ENCODE peak calls at places on chromosomes 12 and 14, in eight cellular contexts. C, T, Q, I, U, L, F and M are unnamed samples.

GRCh38 chr12:118187746-118188390 is 51.9 kb downstream of the PEBP1 start:
- DNase-seq in T (no peak), F (no peak), U (no peak), C (no peak), I (no peak), Q (no peak), L (no peak), M (no peak)

GRCh38 chr14:82011460-82011859 is 477.8 kb upstream of the SEL1L start:
- DNase-seq in F (no peak), T (no peak), Q (no peak), I (no peak), U (no peak), L (no peak), C (no peak), M (no peak)

GRCh38 chr12:131380961-131381705 is 329.8 kb upstream of the SFSWAP start:
- DNase-seq in C (no peak), Q (no peak), T (no peak), I (peak; percentile 27), L (no peak), F (no peak), U (no peak), M (no peak)

GRCh38 chr14:95784137-95784536 is 70.2 kb upstream of the TCL1A start:
- DNase-seq in U (peak; percentile 40), I (peak; percentile 23), Q (no peak), L (no peak), C (no peak), F (peak; percentile 9), T (no peak), M (no peak)

GRCh38 chr14:37709419-37710195 is 114.2 kb downstream of the TTC6 start:
- DNase-seq in U (peak; percentile 69), F (no peak), T (no peak), C (no peak), I (no peak), Q (no peak), L (no peak), M (no peak)

GRCh38 chr14:26389646-26390508 is 208.0 kb downstream of the NOVA1 start:
- DNase-seq in T (no peak), C (no peak), L (no peak), F (no peak), Q (no peak), I (no peak), U (peak; percentile 7), M (no peak)

GRCh38 chr14:95770777-95771176 is 56.9 kb upstream of the TCL1A start:
- DNase-seq in L (no peak), T (no peak), U (no peak), F (no peak), I (no peak), C (no peak), Q (no peak), M (no peak)

GRCh38 chr14:91509083-91509877 is 830 bp downstream of the PPP4R3A start:
- DNase-seq in U (peak; percentile 8), T (peak; percentile 77), C (no peak), F (no peak), L (peak; percentile 40), Q (peak; percentile 61), I (peak; percentile 49), M (peak; percentile 37)

GRCh38 chr12:94649349-94650142 is 811 bp downstream of the TMCC3 start:
- DNase-seq in I (peak; percentile 72), Q (peak; percentile 60), L (peak; percentile 14), F (peak; percentile 7), U (peak; percentile 55), C (no peak), T (peak; percentile 78), M (peak; percentile 55)

GRCh38 chr14:104782086-104782822 is 13.3 kb downstream of the AKT1 start:
- DNase-seq in Q (no peak), U (no peak), L (no peak), I (no peak), T (no peak), C (no peak), F (no peak), M (no peak)

GRCh38 chr14:70045296-70045695 is 143.5 kb downstream of the SLC8A3 start:
- DNase-seq in Q (no peak), C (no peak), L (no peak), U (no peak), I (no peak), F (no peak), T (no peak), M (no peak)

GRCh38 chr14:26328766-26329165 is 269.1 kb downstream of the NOVA1 start:
- DNase-seq in U (no peak), I (no peak), L (no peak), Q (no peak), C (no peak), T (no peak), F (no peak), M (no peak)

GRCh38 chr14:100603341-100604125 is 16.3 kb upstream of the BEGAIN start:
- DNase-seq in T (no peak), U (no peak), I (no peak), Q (no peak), C (no peak), F (no peak), L (no peak), M (no peak)

GRCh38 chr12:105967038-105967776 is 171.5 kb downstream of the NUAK1 start:
- DNase-seq in T (no peak), F (no peak), I (no peak), Q (no peak), L (no peak), U (peak; percentile 54), C (no peak), M (no peak)

GRCh38 chr12:68319988-68320623 is 12.1 kb downstream of the MDM1 start:
- DNase-seq in T (no peak), I (peak; percentile 32), F (no peak), L (peak; percentile 13), Q (no peak), U (peak; percentile 43), C (no peak), M (no peak)

GRCh38 chr12:55816876-55817351 is 610 bp downstream of the SARNP start:
- DNase-seq in T (peak; percentile 54), Q (peak; percentile 11), L (no peak), U (peak; percentile 48), C (no peak), F (no peak), I (peak; percentile 50), M (no peak)

GRCh38 chr12:131202592-131203378 is 249.1 kb downstream of the ADGRD1 start:
- DNase-seq in Q (no peak), I (no peak), C (no peak), L (no peak), T (no peak), F (no peak), U (no peak), M (peak; percentile 26)

GRCh38 chr14:76848879-76849278 is 22.7 kb downstream of the LRRC74A start:
- DNase-seq in C (no peak), F (no peak), I (no peak), L (no peak), T (no peak), U (no peak), Q (no peak), M (no peak)

GRCh38 chr12:1443421-1444141 is 150.8 kb downstream of the FBXL14 start:
- DNase-seq in C (no peak), T (no peak), F (no peak), U (peak; percentile 82), I (peak; percentile 58), L (no peak), Q (no peak), M (no peak)

GRCh38 chr12:80860206-80860605 is 77.5 kb downstream of the LIN7A start:
- DNase-seq in Q (no peak), T (no peak), I (no peak), L (no peak), C (no peak), F (no peak), U (no peak), M (no peak)

GRCh38 chr12:80792861-80793260 is 76.1 kb downstream of the MYF5 start:
- DNase-seq in T (no peak), F (no peak), U (no peak), Q (no peak), I (no peak), C (no peak), L (no peak), M (no peak)

GRCh38 chr14:68363401-68363800 is 429.5 kb downstream of the ZFP36L1 start:
- DNase-seq in L (no peak), I (peak; percentile 73), F (no peak), U (peak; percentile 25), Q (peak; percentile 31), C (no peak), T (no peak), M (no peak)

GRCh38 chr12:6556857-6557256 is 1.0 kb upstream of the IFFO1 start:
- DNase-seq in I (no peak), T (no peak), L (no peak), C (no peak), F (no peak), Q (no peak), U (no peak), M (no peak)

GRCh38 chr12:51386361-51386760 is 4.8 kb downstream of the GALNT6 start:
- DNase-seq in F (no peak), C (no peak), T (no peak), I (no peak), Q (no peak), U (no peak), L (no peak), M (no peak)

GRCh38 chr12:20625531-20625930 is 69.6 kb upstream of the SLCO1C1 start:
- DNase-seq in U (no peak), L (no peak), T (no peak), Q (no peak), I (no peak), F (no peak), C (no peak), M (no peak)

GRCh38 chr12:124422570-124423523 is 128.0 kb downstream of the RFLNA start:
- DNase-seq in C (peak; percentile 68), F (no peak), Q (no peak), L (peak; percentile 59), T (peak; percentile 93), I (peak; percentile 65), U (peak; percentile 87), M (no peak)

GRCh38 chr14:93036652-93037341 is 78.9 kb downstream of the ITPK1 start:
- DNase-seq in C (no peak), T (peak; percentile 92), U (peak; percentile 39), F (no peak), I (no peak), Q (no peak), L (peak; percentile 83), M (no peak)

GRCh38 chr12:20194171-20194570 is 174.2 kb upstream of the PDE3A start:
- DNase-seq in U (peak; percentile 62), L (no peak), C (no peak), T (no peak), F (peak; percentile 57), Q (no peak), I (peak; percentile 55), M (peak; percentile 81)

GRCh38 chr14:50906326-50906725 is 34.5 kb downstream of the ABHD12B start:
- DNase-seq in F (no peak), T (no peak), U (no peak), C (no peak), I (no peak), Q (no peak), L (no peak), M (no peak)

GRCh38 chr12:121956041-121956341 is 37.6 kb downstream of the CFAP251 start:
- DNase-seq in F (no peak), L (no peak), C (no peak), I (no peak), U (no peak), T (no peak), Q (no peak), M (no peak)

GRCh38 chr14:64807588-64807987 is 72.1 kb downstream of the SPTB start:
- DNase-seq in F (no peak), T (no peak), L (no peak), I (no peak), Q (no peak), C (no peak), U (no peak), M (no peak)

GRCh38 chr12:124906606-124907261 is 7.7 kb downstream of the UBC start:
- DNase-seq in I (peak; percentile 89), L (no peak), U (peak; percentile 96), C (peak; percentile 80), Q (no peak), F (no peak), T (peak; percentile 85), M (peak; percentile 91)

GRCh38 chr14:68801631-68802030 is 8.8 kb upstream of the ZFP36L1 start:
- DNase-seq in F (no peak), L (no peak), I (no peak), U (no peak), Q (no peak), C (no peak), T (no peak), M (no peak)

GRCh38 chr14:39176263-39177167 is 1.5 kb downstream of the PNN start:
- DNase-seq in U (no peak), T (no peak), Q (no peak), L (no peak), C (no peak), I (no peak), F (no peak), M (no peak)